ENCODE peak calls at places on chromosomes 1 and 21, in seven cellular contexts. R, C, Z, J, A, X and V are unnamed samples.

GRCh38 chr1:31658721-31659120 is 14.0 kb upstream of the PEF1 start:
- DNase-seq in R (peak; percentile 64), C (no peak), Z (no peak), J (no peak), A (no peak), X (no peak), V (no peak)

GRCh38 chr1:36320767-36321118 is 2.7 kb downstream of the EVA1B start:
- DNase-seq in R (no peak), C (no peak), Z (no peak), J (no peak), A (peak; percentile 40), X (no peak), V (no peak)

GRCh38 chr1:16430598-16430997 is 6.6 kb downstream of the SPATA21 start:
- DNase-seq in R (no peak), C (no peak), Z (no peak), J (no peak), A (no peak), X (peak; percentile 22), V (peak; percentile 41)

GRCh38 chr21:41809891-41810596 is 43.2 kb upstream of the RIPK4 start:
- DNase-seq in R (no peak), C (no peak), Z (no peak), J (no peak), A (no peak), X (no peak), V (no peak)

GRCh38 chr1:208059328-208060017 is 148.5 kb upstream of the CD34 start:
- DNase-seq in R (no peak), C (no peak), Z (no peak), J (no peak), A (no peak), X (no peak), V (no peak)

GRCh38 chr1:145872421-145872891 is 13.2 kb downstream of the ANKRD35 start:
- DNase-seq in R (peak; percentile 30), C (peak; percentile 75), Z (no peak), J (peak; percentile 36), A (no peak), X (no peak), V (no peak)

GRCh38 chr1:42334240-42335049 is 590 bp downstream of the FOXJ3 start:
- DNase-seq in R (peak; percentile 43), C (peak; percentile 64), Z (peak; percentile 18), J (peak; percentile 42), A (no peak), X (peak; percentile 53), V (peak; percentile 58)

GRCh38 chr1:158089925-158090675 is 90.6 kb upstream of the CD1D start:
- DNase-seq in R (no peak), C (no peak), Z (no peak), J (no peak), A (no peak), X (no peak), V (no peak)

GRCh38 chr1:73913025-73913424 is 285.0 kb downstream of the LRRIQ3 start:
- DNase-seq in R (no peak), C (no peak), Z (no peak), J (no peak), A (no peak), X (no peak), V (no peak)

GRCh38 chr1:61053712-61054608 is 28.4 kb upstream of the NFIA start:
- DNase-seq in R (no peak), C (peak; percentile 75), Z (no peak), J (peak; percentile 38), A (peak; percentile 45), X (no peak), V (no peak)

GRCh38 chr1:31054349-31054748 is 11.2 kb downstream of the PUM1 start:
- DNase-seq in R (peak; percentile 38), C (no peak), Z (no peak), J (no peak), A (no peak), X (no peak), V (peak; percentile 5)

GRCh38 chr1:205598841-205599666 is 32.8 kb downstream of the ELK4 start:
- DNase-seq in R (peak; percentile 99), C (peak; percentile 87), Z (no peak), J (peak; percentile 47), A (no peak), X (no peak), V (no peak)

GRCh38 chr1:84619383-84620093 is 45.3 kb upstream of the CTBS start:
- DNase-seq in R (peak; percentile 81), C (no peak), Z (peak; percentile 45), J (no peak), A (peak; percentile 57), X (peak; percentile 19), V (peak; percentile 80)

GRCh38 chr1:201528631-201529260 is 10.2 kb upstream of the NAV1 start:
- DNase-seq in R (peak; percentile 83), C (no peak), Z (no peak), J (no peak), A (no peak), X (no peak), V (no peak)

GRCh38 chr1:41498809-41499208 is 14.3 kb upstream of the EDN2 start:
- DNase-seq in R (peak; percentile 38), C (peak; percentile 82), Z (no peak), J (no peak), A (no peak), X (no peak), V (peak; percentile 81)